ENCODE peak calls at places on chromosomes 11 and 22, in ten cellular contexts. R is RCC 7860; Q is T-helper 17 cell; D is Caco-2; O is ACHN; B is tibial nerve; I is suprapubic skin; K is Kasumi-1; T is NCI-H774; H is central memory CD8-positive, alpha-beta T cell. M is an unnamed sample.

GRCh38 chr11:45097721-45098493 is 48.5 kb upstream of the PRDM11 start:
- DNase-seq in R (no peak), Q (no peak), D (peak), O (peak), B (no peak), I (peak), K (peak), T (no peak), H (peak), M (peak)

GRCh38 chr11:12291767-12292166 is 85.6 kb upstream of the PARVA start:
- DNase-seq in R (no peak), Q (no peak), D (no peak), O (no peak), B (no peak), I (peak), K (no peak), T (no peak), H (no peak), M (no peak)

GRCh38 chr11:14075118-14075601 is 112.6 kb downstream of the SPON1 start:
- DNase-seq in R (no peak), Q (peak), D (no peak), O (no peak), B (no peak), I (no peak), K (no peak), T (no peak), H (no peak), M (peak)

GRCh38 chr11:37277896-37278465 is 679.9 kb upstream of the RAG2 start:
- DNase-seq in R (no peak), Q (no peak), D (no peak), O (no peak), B (no peak), I (no peak), K (no peak), T (no peak), H (no peak), M (no peak)

GRCh38 chr22:49853981-49854791 is 542 bp downstream of the ZBED4 start:
- DNase-seq in R (no peak), Q (no peak), D (peak), O (peak), B (no peak), I (no peak), K (peak), T (no peak), H (no peak), M (no peak)

GRCh38 chr22:44369916-44370804 is 57.4 kb upstream of the SHISAL1 start:
- DNase-seq in R (no peak), Q (no peak), D (no peak), O (no peak), B (no peak), I (no peak), K (no peak), T (no peak), H (no peak), M (no peak)

GRCh38 chr11:60776167-60776566 is 9.0 kb upstream of the MS4A10 start:
- DNase-seq in R (no peak), Q (no peak), D (no peak), O (no peak), B (no peak), I (no peak), K (no peak), T (no peak), H (no peak), M (no peak)

GRCh38 chr11:33434294-33434693 is 177.1 kb downstream of the HIPK3 start:
- DNase-seq in R (no peak), Q (no peak), D (no peak), O (no peak), B (no peak), I (no peak), K (no peak), T (no peak), H (no peak), M (no peak)

GRCh38 chr11:119448380-119448779 is 25.4 kb upstream of the THY1 start:
- DNase-seq in R (no peak), Q (no peak), D (no peak), O (no peak), B (no peak), I (no peak), K (no peak), T (no peak), H (no peak), M (no peak)

GRCh38 chr11:115141715-115142114 is 362.5 kb downstream of the CADM1 start:
- DNase-seq in R (no peak), Q (no peak), D (no peak), O (no peak), B (no peak), I (no peak), K (no peak), T (no peak), H (no peak), M (no peak)

GRCh38 chr11:3101921-3102640 is 44.9 kb upstream of the CARS1 start:
- DNase-seq in R (no peak), Q (no peak), D (no peak), O (no peak), B (no peak), I (peak), K (no peak), T (no peak), H (no peak), M (no peak)

GRCh38 chr22:50186789-50187523 is 1.2 kb downstream of the TRABD start:
- DNase-seq in R (no peak), Q (no peak), D (no peak), O (no peak), B (no peak), I (no peak), K (no peak), T (no peak), H (no peak), M (no peak)

GRCh38 chr11:128734439-128735224 is 40.8 kb downstream of the FLI1 start:
- DNase-seq in R (no peak), Q (no peak), D (no peak), O (no peak), B (no peak), I (no peak), K (no peak), T (no peak), H (no peak), M (no peak)

GRCh38 chr11:33266418-33267215 is 9.4 kb downstream of the HIPK3 start:
- DNase-seq in R (no peak), Q (no peak), D (peak), O (no peak), B (no peak), I (no peak), K (no peak), T (no peak), H (no peak), M (no peak)

GRCh38 chr22:32793604-32794003 is 7.9 kb upstream of the TIMP3 start:
- DNase-seq in R (no peak), Q (no peak), D (no peak), O (no peak), B (no peak), I (no peak), K (no peak), T (no peak), H (no peak), M (no peak)

GRCh38 chr11:111788464-111788863 is 22.3 kb upstream of the PPP2R1B start:
- DNase-seq in R (no peak), Q (no peak), D (no peak), O (no peak), B (no peak), I (no peak), K (no peak), T (no peak), H (no peak), M (no peak)

GRCh38 chr22:46043339-46043738 is 66.4 kb upstream of the WNT7B start:
- DNase-seq in R (no peak), Q (no peak), D (no peak), O (no peak), B (no peak), I (peak), K (no peak), T (no peak), H (no peak), M (no peak)

GRCh38 chr22:33544707-33545106 is 375.6 kb downstream of the LARGE1 start:
- DNase-seq in R (peak), Q (no peak), D (no peak), O (peak), B (no peak), I (no peak), K (no peak), T (no peak), H (no peak), M (no peak)

GRCh38 chr11:33692013-33692504 is 8.6 kb downstream of the C11orf91 start:
- DNase-seq in R (peak), Q (no peak), D (no peak), O (peak), B (peak), I (peak), K (no peak), T (peak), H (no peak), M (no peak)

GRCh38 chr11:121727942-121728341 is 275.2 kb upstream of the SORL1-AS1 start:
- DNase-seq in R (no peak), Q (no peak), D (no peak), O (no peak), B (no peak), I (no peak), K (no peak), T (no peak), H (no peak), M (no peak)

GRCh38 chr11:104858882-104859735 is 39.2 kb downstream of the CASP12 start:
- DNase-seq in R (no peak), Q (no peak), D (no peak), O (no peak), B (no peak), I (no peak), K (no peak), T (no peak), H (no peak), M (no peak)